ENCODE peak calls at places on chromosomes 3 and 15, in eight cellular contexts. B is AG08395; P is stimulated activated CD4-positive, alpha-beta T cell treated with anti-CD3 and anti-CD28 coated beads, Interleukin-1b, Interleukin-23, amount 100 ng/mL, for 24 hours; S is erythroblast; M is M059J; Y is iPS-NIHi11; N is D341Med; E is T-helper 2 cell. J is an unnamed sample.

GRCh38 chr3:49566312-49566711 is 12.0 kb downstream of the BSN start:
- DNase-seq in N (no peak), E (no peak), P (no peak), M (no peak), B (peak; percentile 50), Y (peak; percentile 56), S (no peak), J (peak; percentile 16)

GRCh38 chr15:60580650-60581415 is 101.9 kb upstream of the ICE2 start:
- DNase-seq in E (peak; percentile 39), P (no peak), B (no peak), M (peak; percentile 3), S (no peak), N (no peak), Y (no peak), J (no peak)

GRCh38 chr3:52892625-52893311 is 4.6 kb downstream of the STIMATE start:
- DNase-seq in M (no peak), Y (no peak), P (no peak), B (no peak), S (peak; percentile 23), N (no peak), E (peak; percentile 42), J (no peak)

GRCh38 chr15:60620707-60621106 is 141.8 kb upstream of the ICE2 start:
- DNase-seq in P (no peak), S (no peak), M (peak; percentile 3), Y (peak; percentile 29), N (no peak), E (no peak), B (peak; percentile 39), J (no peak)

GRCh38 chr3:111926266-111926676 is 52.6 kb upstream of the ABHD10 start:
- DNase-seq in S (no peak), B (no peak), M (peak; percentile 34), E (no peak), N (no peak), P (no peak), Y (no peak), J (peak; percentile 64)

GRCh38 chr15:62444104-62445027 is 279.3 kb upstream of the C2CD4B start:
- DNase-seq in N (no peak), P (no peak), M (peak; percentile 95), E (no peak), B (peak; percentile 90), S (no peak), Y (no peak), J (peak; percentile 10)

GRCh38 chr3:162122405-162122804 is 625.8 kb downstream of the OTOL1 start:
- DNase-seq in E (no peak), B (peak; percentile 5), Y (no peak), N (no peak), P (no peak), M (no peak), S (no peak), J (no peak)

GRCh38 chr15:63070681-63071129 is 28.2 kb downstream of the TPM1 start:
- DNase-seq in M (peak; percentile 61), Y (no peak), E (no peak), B (no peak), N (no peak), S (no peak), P (no peak), J (no peak)

GRCh38 chr3:52790337-52790736 is 4.3 kb upstream of the ITIH3 start:
- DNase-seq in E (no peak), N (no peak), Y (no peak), B (no peak), S (no peak), P (no peak), M (no peak), J (no peak)

GRCh38 chr3:89889386-89889785 is 782.0 kb downstream of the EPHA3 start:
- DNase-seq in S (no peak), Y (peak; percentile 39), B (no peak), M (no peak), E (no peak), N (no peak), P (no peak), J (no peak)

GRCh38 chr3:123397921-123398785 is 50.7 kb downstream of the ADCY5 start:
- DNase-seq in P (no peak), Y (no peak), E (no peak), N (no peak), S (no peak), B (no peak), M (no peak), J (no peak)

GRCh38 chr3:32815812-32816438 is 1.9 kb upstream of the TRIM71 start:
- DNase-seq in S (no peak), M (no peak), P (no peak), B (no peak), Y (no peak), E (no peak), N (no peak), J (no peak)

GRCh38 chr3:189897406-189897805 is 223.3 kb downstream of the P3H2 start:
- DNase-seq in B (no peak), Y (no peak), P (no peak), N (no peak), M (no peak), S (no peak), E (no peak), J (no peak)

GRCh38 chr15:97692317-97693015 is 268.0 kb upstream of the ARRDC4 start:
- DNase-seq in P (no peak), E (no peak), S (no peak), M (no peak), Y (no peak), B (no peak), N (peak; percentile 41), J (no peak)

GRCh38 chr15:99566157-99566900 is 545 bp downstream of the MEF2A start:
- DNase-seq in E (peak; percentile 11), P (no peak), Y (peak; percentile 46), S (peak; percentile 65), M (peak; percentile 17), B (no peak), N (peak; percentile 73), J (no peak)

GRCh38 chr3:183895296-183895695 is 10.6 kb upstream of the PARL start:
- DNase-seq in Y (peak; percentile 88), N (peak; percentile 82), B (peak; percentile 88), S (peak; percentile 59), M (peak; percentile 58), P (no peak), E (peak; percentile 12), J (peak; percentile 38)

GRCh38 chr3:108804956-108805355 is 17.6 kb upstream of the TRAT1 start:
- DNase-seq in E (no peak), M (no peak), B (no peak), N (no peak), S (no peak), Y (no peak), P (no peak), J (no peak)

GRCh38 chr3:171376125-171376947 is 83.9 kb downstream of the TNIK start:
- DNase-seq in M (peak; percentile 55), E (no peak), B (no peak), P (no peak), Y (no peak), N (no peak), S (no peak), J (no peak)

GRCh38 chr3:143972155-143972494 is 502 bp downstream of the DIPK2A start:
- DNase-seq in M (no peak), Y (no peak), N (no peak), P (no peak), B (no peak), S (no peak), E (no peak), J (no peak)

GRCh38 chr15:21261396-21261964 is 178.8 kb downstream of the POTEB3 start:
- DNase-seq in M (no peak), S (no peak), E (no peak), Y (no peak), B (no peak), N (peak; percentile 22), P (no peak), J (no peak)

GRCh38 chr15:28132524-28133275 is 33.6 kb upstream of the OCA2 start:
- DNase-seq in P (no peak), M (peak; percentile 51), B (peak; percentile 47), S (no peak), Y (no peak), E (no peak), N (no peak), J (no peak)

GRCh38 chr3:156351783-156352182 is 203.1 kb downstream of the SSR3 start:
- DNase-seq in N (no peak), M (no peak), B (no peak), Y (no peak), P (no peak), E (no peak), S (no peak), J (no peak)

GRCh38 chr3:135020181-135020580 is 225.1 kb downstream of the EPHB1 start:
- DNase-seq in M (no peak), B (no peak), S (no peak), E (no peak), Y (no peak), P (no peak), N (no peak), J (no peak)

GRCh38 chr3:193775421-193776077 is 182.5 kb downstream of the OPA1 start:
- DNase-seq in S (no peak), Y (peak; percentile 73), M (no peak), B (no peak), P (no peak), N (no peak), E (no peak), J (no peak)

GRCh38 chr15:80801891-80802680 is 22.9 kb downstream of the CEMIP start:
- DNase-seq in E (no peak), M (peak; percentile 7), S (no peak), B (no peak), P (no peak), Y (no peak), N (no peak), J (no peak)